ENCODE peak calls at places on chromosome 3, in seven cellular contexts. J is upper lobe of right lung, T is esophagus squamous epithelium, O is BE2C, M is fibroblast of lung, V is K562, E is heart right ventricle. Y is an unnamed sample.

GRCh38 chr3:11611271-11611893 is 32.3 kb downstream of the VGLL4 start:
- DNase-seq in J (no peak), O (no peak), V (no peak), M (no peak), E (no peak), T (no peak), Y (no peak)

GRCh38 chr3:82641701-82642100 is 880.3 kb upstream of the GBE1 start:
- DNase-seq in V (no peak), J (no peak), M (no peak), O (no peak), E (no peak), T (no peak), Y (no peak)

GRCh38 chr3:102180291-102180931 is 254.4 kb upstream of the ZPLD1 start:
- DNase-seq in E (no peak), M (peak; percentile 82), O (no peak), T (no peak), J (no peak), V (no peak), Y (no peak)

GRCh38 chr3:159123877-159124276 is 322.0 kb downstream of the MFSD1 start:
- DNase-seq in M (no peak), T (no peak), E (no peak), J (no peak), V (no peak), O (no peak), Y (no peak)

GRCh38 chr3:150609988-150610387 is 6.9 kb downstream of the SELENOT start:
- DNase-seq in V (no peak), O (no peak), T (no peak), J (no peak), M (no peak), E (no peak), Y (no peak)

GRCh38 chr3:150308481-150308918 is 99.6 kb upstream of the TSC22D2 start:
- DNase-seq in V (no peak), J (no peak), E (no peak), O (no peak), T (no peak), M (no peak), Y (no peak)

GRCh38 chr3:156477306-156477705 is 77.6 kb downstream of the SSR3 start:
- DNase-seq in J (no peak), O (no peak), M (no peak), T (no peak), E (no peak), V (no peak), Y (no peak)

GRCh38 chr3:128203171-128203570 is 49.9 kb downstream of the EEFSEC start:
- DNase-seq in O (no peak), M (no peak), J (no peak), V (no peak), E (no peak), T (no peak), Y (no peak)

GRCh38 chr3:178381555-178381954 is 154.7 kb upstream of the KCNMB2 start:
- DNase-seq in J (no peak), O (no peak), V (no peak), M (peak; percentile 40), T (no peak), E (no peak), Y (no peak)

GRCh38 chr3:43207628-43208085 is 78.7 kb upstream of the SNRK start:
- DNase-seq in T (no peak), V (no peak), M (peak; percentile 36), O (no peak), E (no peak), J (no peak), Y (no peak)

GRCh38 chr3:65946438-65946837 is 92.3 kb downstream of the MAGI1 start:
- DNase-seq in T (no peak), J (peak; percentile 82), E (peak; percentile 23), M (peak; percentile 55), O (no peak), V (no peak), Y (no peak)

GRCh38 chr3:100650651-100651611 is 41.5 kb downstream of the ADGRG7 start:
- DNase-seq in J (no peak), O (no peak), T (no peak), V (no peak), E (no peak), M (peak; percentile 74), Y (no peak)

GRCh38 chr3:111534701-111535100 is 7.3 kb upstream of the CD96 start:
- DNase-seq in M (peak; percentile 44), E (no peak), T (no peak), J (no peak), O (no peak), V (no peak), Y (no peak)

GRCh38 chr3:178159691-178160090 is 376.5 kb upstream of the KCNMB2 start:
- DNase-seq in T (no peak), V (no peak), O (no peak), M (no peak), E (no peak), J (no peak), Y (no peak)

GRCh38 chr3:105354429-105354828 is 12.3 kb upstream of the ALCAM start:
- DNase-seq in O (no peak), J (no peak), V (no peak), E (no peak), M (no peak), T (no peak), Y (no peak)

GRCh38 chr3:183357564-183358079 is 70.8 kb downstream of the MCF2L2 start:
- DNase-seq in J (no peak), T (no peak), O (no peak), E (no peak), M (no peak), V (peak; percentile 21), Y (no peak)

GRCh38 chr3:142355692-142356091 is 92.1 kb downstream of the XRN1 start:
- DNase-seq in V (no peak), T (no peak), O (no peak), E (no peak), J (no peak), M (no peak), Y (no peak)
- H3K36me3 ChIP-seq in V (peaks cover 48% of the 10 kb centered on the region), T (peaks cover 95% of the 10 kb centered on the region), O (peaks cover 35% of the 10 kb centered on the region), E (peaks cover 58% of the 10 kb centered on the region), J (peaks cover 91% of the 10 kb centered on the region), M (peaks cover 2% of the 10 kb centered on the region), Y (no peaks in the 10 kb centered on the region)

GRCh38 chr3:12842469-12842868 is 1.1 kb upstream of the RPL32 start:
- DNase-seq in O (no peak), E (no peak), T (no peak), M (no peak), J (no peak), V (no peak), Y (no peak)

GRCh38 chr3:12840591-12841084 is 727 bp downstream of the RPL32 start:
- DNase-seq in M (no peak), V (no peak), J (no peak), O (no peak), E (no peak), T (no peak), Y (no peak)

GRCh38 chr3:12841085-12841969 is at the start of gene RPL32:
- DNase-seq in M (peak; percentile 99), V (peak; percentile 90), E (peak; percentile 84), J (peak; percentile 93), T (peak; percentile 39), O (peak; percentile 78), Y (peak; percentile 91)

GRCh38 chr3:12838179-12838965 is 3.0 kb downstream of the RPL32 start:
- DNase-seq in T (no peak), M (no peak), O (no peak), J (no peak), V (no peak), E (no peak), Y (no peak)

DNA sequence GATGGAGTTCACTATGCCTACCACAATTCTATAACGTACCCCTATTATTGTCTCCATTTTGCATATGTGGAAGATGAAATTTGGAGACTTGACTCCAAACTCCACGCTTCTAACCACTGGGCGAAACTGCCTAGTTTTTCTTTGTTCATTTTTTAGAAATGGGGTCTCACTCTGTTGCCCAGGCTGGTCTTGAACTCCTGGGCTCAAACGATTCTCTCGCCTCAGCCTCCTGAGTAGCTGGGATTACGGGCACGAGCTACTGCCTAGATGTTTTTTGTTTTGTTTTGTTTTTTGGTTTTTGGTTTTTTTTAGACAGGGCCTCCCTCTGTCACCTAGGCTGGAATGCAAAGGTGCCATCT is 584 bp upstream of the RPL32 start:
- DNase-seq in O (no peak), J (no peak), E (no peak), V (no peak), T (no peak), M (no peak), Y (no peak)
- TF ChIP-seq CTCF in O (no peak), J (no peak), E (no peak), V (no peak), T (no peak), M (no peak), Y (no peak)

GRCh38 chr3:15714448-15714847 is 83.3 kb downstream of the ANKRD28 start:
- DNase-seq in M (no peak), V (no peak), O (no peak), T (no peak), E (no peak), J (no peak), Y (no peak)
- H3K36me3 ChIP-seq in M (peaks cover 7% of the 10 kb centered on the region), V (peaks cover 37% of the 10 kb centered on the region), O (no peaks in the 10 kb centered on the region), T (peaks cover 49% of the 10 kb centered on the region), E (no peaks in the 10 kb centered on the region), J (peaks cover 34% of the 10 kb centered on the region), Y (no peaks in the 10 kb centered on the region)

GRCh38 chr3:138371070-138371950 is 22.9 kb downstream of the MRAS start:
- DNase-seq in O (no peak), M (no peak), V (no peak), E (no peak), J (peak; percentile 16), T (no peak), Y (no peak)
- TF ChIP-seq CTCF in O (no peak), M (no peak), V (no peak), E (no peak), J (no peak), T (no peak), Y (no peak)

DNA sequence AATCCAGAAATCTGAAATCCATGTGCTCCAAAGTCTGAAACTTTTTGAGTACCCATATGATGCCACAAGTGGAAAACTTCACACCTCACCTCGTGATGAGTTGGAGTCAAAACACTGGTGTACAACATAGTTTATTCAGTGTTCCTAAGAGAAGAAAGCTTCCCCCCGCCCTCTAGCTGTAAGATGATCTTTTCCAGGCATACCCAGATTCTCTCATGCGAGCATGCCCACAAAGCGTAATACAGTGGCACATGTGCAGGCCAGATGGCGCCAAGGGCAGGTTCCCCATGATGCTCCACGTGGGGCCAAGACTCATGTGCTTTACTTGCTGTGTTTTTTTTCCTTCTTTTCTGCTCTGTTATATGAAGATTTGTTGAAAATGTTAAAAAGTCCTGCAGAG is 104.8 kb upstream of the LRRFIP2 start:
- DNase-seq in J (no peak), M (peak; percentile 24), V (no peak), E (no peak), T (no peak), O (no peak), Y (no peak)
- H3K36me3 ChIP-seq in J (peaks cover 66% of the 10 kb centered on the region), M (peaks cover 1% of the 10 kb centered on the region), V (peaks cover 69% of the 10 kb centered on the region), E (peaks cover 7% of the 10 kb centered on the region), T (peaks cover 86% of the 10 kb centered on the region), O (no peaks in the 10 kb centered on the region), Y (no peaks in the 10 kb centered on the region)

DNA sequence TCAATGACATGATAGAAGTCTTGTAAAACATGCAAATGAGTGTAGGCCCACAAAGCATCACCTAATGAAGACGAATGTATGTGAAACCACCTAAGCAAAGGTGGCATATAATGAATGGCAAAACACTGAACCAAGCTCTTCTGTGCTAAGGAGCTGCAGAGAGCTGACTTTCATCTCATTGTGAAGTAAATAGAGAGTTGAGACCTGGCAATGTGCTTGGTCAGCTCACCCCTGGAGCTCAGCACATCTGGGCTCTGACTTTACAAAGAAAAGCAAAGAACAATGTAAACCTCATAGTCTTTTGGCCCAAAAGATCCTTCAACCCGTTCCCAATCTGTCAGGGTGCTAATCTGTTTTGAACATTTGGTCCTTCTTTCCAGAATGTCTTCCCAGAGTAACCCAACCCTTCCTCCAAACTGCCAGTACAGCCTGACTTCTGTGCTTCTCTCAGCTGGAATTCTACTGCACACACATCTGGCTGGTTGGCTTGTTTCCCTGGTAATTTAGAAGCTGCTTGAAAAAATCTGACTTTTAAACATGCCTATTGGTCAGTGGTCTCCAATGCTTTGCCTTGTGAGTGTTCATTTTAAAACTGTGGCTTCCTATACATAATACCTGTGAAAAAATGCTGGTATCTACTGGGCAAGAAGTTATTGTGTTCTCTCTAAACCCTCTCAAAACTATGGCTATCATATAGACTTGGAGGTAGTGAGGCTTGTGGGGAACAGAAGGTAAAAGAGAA is 101.7 kb downstream of the CD200R1L start:
- DNase-seq in E (no peak), V (no peak), M (peak; percentile 67), O (no peak), T (no peak), J (no peak), Y (no peak)
- TF ChIP-seq CTCF in E (no peak), V (no peak), M (no peak), O (no peak), T (no peak), J (no peak), Y (no peak)

Y was measured in uterus.